ENCODE peak calls at places on chromosomes 3 and 15, in seven cellular contexts. H is iPS DF 6.9, Q is GM12878, R is right lobe of liver, S is brain microvascular endothelial cell, T is K562, Y is psoas muscle. O is an unnamed sample.

GRCh38 chr15:51874751-51875644 is 45.5 kb downstream of the TMOD3 start:
- DNase-seq in H (no peak), Q (no peak), R (no peak), S (peak), T (peak), Y (no peak), O (no peak)

GRCh38 chr15:66873856-66874255 is 171.8 kb downstream of the SMAD6 start:
- DNase-seq in H (no peak), Q (no peak), R (peak), S (no peak), T (no peak), Y (no peak), O (no peak)

GRCh38 chr3:174440350-174440716 is 418.8 kb upstream of the NAALADL2 start:
- DNase-seq in H (no peak), Q (no peak), R (no peak), S (no peak), T (no peak), Y (no peak), O (no peak)

GRCh38 chr15:49082960-49083359 is 36.7 kb upstream of the SECISBP2L start:
- DNase-seq in H (no peak), Q (no peak), R (no peak), S (peak), T (no peak), Y (no peak), O (no peak)

GRCh38 chr3:131543714-131544113 is 40.9 kb upstream of the MRPL3 start:
- DNase-seq in H (no peak), Q (no peak), R (peak), S (peak), T (no peak), Y (peak), O (peak)

GRCh38 chr15:93250212-93250611 is 161.2 kb upstream of the RGMA start:
- DNase-seq in H (no peak), Q (no peak), R (peak), S (no peak), T (no peak), Y (no peak), O (no peak)

GRCh38 chr3:9043063-9043462 is 79.8 kb upstream of the RAD18 start:
- DNase-seq in H (no peak), Q (no peak), R (no peak), S (no peak), T (no peak), Y (no peak), O (no peak)

GRCh38 chr15:68700395-68701123 is 120.1 kb downstream of the ANP32A start:
- DNase-seq in H (no peak), Q (no peak), R (no peak), S (peak), T (no peak), Y (peak), O (peak)

GRCh38 chr15:28246605-28247004 is 75.4 kb downstream of the HERC2 start:
- DNase-seq in H (no peak), Q (no peak), R (no peak), S (no peak), T (no peak), Y (no peak), O (no peak)

GRCh38 chr3:197525706-197526105 is 30.1 kb downstream of the BDH1 start:
- DNase-seq in H (no peak), Q (no peak), R (no peak), S (peak), T (no peak), Y (no peak), O (no peak)

GRCh38 chr3:109268181-109268580 is 48.1 kb downstream of the DPPA2 start:
- DNase-seq in H (no peak), Q (no peak), R (no peak), S (peak), T (no peak), Y (no peak), O (no peak)

GRCh38 chr3:69738859-69739203 is 433 bp upstream of the MITF start:
- DNase-seq in H (no peak), Q (no peak), R (no peak), S (no peak), T (no peak), Y (no peak), O (peak)

GRCh38 chr15:60128710-60129109 is 124.6 kb downstream of the FOXB1 start:
- DNase-seq in H (no peak), Q (no peak), R (no peak), S (no peak), T (no peak), Y (no peak), O (no peak)
- H3K27ac ChIP-seq in H (no peak), Q (no peak), R (no peak), S (no peak), T (no peak), Y (no peak), O (no peak)

GRCh38 chr15:64068133-64068532 is 21.8 kb upstream of the DAPK2 start:
- DNase-seq in H (no peak), Q (no peak), R (no peak), S (no peak), T (no peak), Y (no peak), O (no peak)

GRCh38 chr15:64072812-64073211 is 20.8 kb downstream of the CIAO2A start:
- DNase-seq in H (no peak), Q (no peak), R (peak), S (no peak), T (no peak), Y (no peak), O (no peak)

GRCh38 chr15:64071931-64072765 is 21.5 kb downstream of the CIAO2A start:
- DNase-seq in H (no peak), Q (no peak), R (no peak), S (no peak), T (no peak), Y (no peak), O (no peak)

GRCh38 chr15:64070106-64070505 is 23.5 kb downstream of the CIAO2A start:
- DNase-seq in H (no peak), Q (no peak), R (no peak), S (no peak), T (no peak), Y (no peak), O (no peak)

GRCh38 chr15:64070965-64071851 is 22.4 kb downstream of the CIAO2A start:
- DNase-seq in H (no peak), Q (no peak), R (peak), S (peak), T (no peak), Y (peak), O (no peak)
- H3K27ac ChIP-seq in H (no peak), Q (no peak), R (peak), S (peak), T (peak), Y (peak), O (peak)

DNA sequence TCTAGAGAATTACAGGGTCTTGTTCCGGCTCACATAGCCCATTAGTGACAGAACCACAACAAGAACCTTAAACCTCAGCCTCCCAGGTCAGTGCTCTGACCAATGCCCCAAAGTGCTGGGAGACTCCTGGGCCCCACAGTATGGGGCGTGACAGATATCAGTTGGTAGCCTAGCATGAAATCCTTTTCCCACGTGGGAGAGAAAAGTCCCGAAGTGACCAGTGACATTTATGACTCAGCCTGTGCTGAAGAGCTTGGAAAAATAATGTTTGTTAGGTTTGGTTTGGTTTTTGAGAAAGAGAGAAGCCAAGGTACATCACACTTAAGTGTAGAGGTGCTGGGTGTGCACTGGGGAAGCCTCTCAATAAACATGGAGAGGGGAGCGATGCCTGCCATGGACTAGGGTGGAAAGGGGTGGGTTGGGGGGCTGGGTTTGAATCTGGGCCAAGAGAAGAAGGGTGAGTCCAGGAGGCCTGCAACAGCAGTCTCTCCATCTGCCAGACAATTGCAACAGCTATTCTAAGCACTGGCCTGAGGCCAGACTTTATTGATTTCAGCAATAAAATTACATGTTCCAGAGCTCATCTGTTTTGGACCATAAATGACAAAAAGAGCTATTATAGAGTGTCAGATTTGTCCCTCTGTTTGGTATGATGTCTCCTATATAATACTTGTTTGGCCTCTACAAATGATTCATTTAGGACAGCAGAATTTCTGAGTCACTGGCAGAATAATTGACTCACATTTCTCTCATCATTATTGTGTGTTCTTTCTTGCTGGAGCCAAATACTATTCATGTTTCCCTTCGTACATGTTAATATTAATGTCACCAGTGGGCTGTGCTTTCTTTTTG is 43.4 kb downstream of the C2CD4A start:
- DNase-seq in H (no peak), Q (no peak), R (peak), S (peak), T (no peak), Y (peak), O (no peak)
- H3K27ac ChIP-seq in H (no peak), Q (no peak), R (peak), S (no peak), T (no peak), Y (peak), O (peak)

DNA sequence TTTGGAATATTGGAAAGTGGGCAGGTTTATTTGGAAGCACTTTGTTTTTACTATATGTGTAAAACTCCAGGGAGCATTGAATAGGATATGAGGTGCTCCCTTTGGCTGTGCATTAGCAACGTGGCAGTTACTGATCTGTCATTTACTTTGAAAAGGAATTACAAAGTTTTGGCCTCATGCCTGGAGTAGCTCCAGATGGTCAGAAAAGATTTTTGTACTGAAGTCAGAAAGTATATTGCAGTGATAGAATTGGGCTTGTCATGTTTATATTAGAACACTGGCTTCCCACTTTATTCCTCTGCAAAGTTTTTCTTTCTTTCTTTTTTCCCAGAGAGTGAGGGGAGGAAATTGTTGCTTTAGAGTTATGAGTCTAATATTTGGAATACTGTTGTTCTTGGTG is 26.2 kb downstream of the FNDC3B start:
- DNase-seq in H (no peak), Q (no peak), R (no peak), S (peak), T (no peak), Y (no peak), O (no peak)
- H3K27ac ChIP-seq in H (no peak), Q (no peak), R (peak), S (peak), T (peak), Y (no peak), O (peak)

DNA sequence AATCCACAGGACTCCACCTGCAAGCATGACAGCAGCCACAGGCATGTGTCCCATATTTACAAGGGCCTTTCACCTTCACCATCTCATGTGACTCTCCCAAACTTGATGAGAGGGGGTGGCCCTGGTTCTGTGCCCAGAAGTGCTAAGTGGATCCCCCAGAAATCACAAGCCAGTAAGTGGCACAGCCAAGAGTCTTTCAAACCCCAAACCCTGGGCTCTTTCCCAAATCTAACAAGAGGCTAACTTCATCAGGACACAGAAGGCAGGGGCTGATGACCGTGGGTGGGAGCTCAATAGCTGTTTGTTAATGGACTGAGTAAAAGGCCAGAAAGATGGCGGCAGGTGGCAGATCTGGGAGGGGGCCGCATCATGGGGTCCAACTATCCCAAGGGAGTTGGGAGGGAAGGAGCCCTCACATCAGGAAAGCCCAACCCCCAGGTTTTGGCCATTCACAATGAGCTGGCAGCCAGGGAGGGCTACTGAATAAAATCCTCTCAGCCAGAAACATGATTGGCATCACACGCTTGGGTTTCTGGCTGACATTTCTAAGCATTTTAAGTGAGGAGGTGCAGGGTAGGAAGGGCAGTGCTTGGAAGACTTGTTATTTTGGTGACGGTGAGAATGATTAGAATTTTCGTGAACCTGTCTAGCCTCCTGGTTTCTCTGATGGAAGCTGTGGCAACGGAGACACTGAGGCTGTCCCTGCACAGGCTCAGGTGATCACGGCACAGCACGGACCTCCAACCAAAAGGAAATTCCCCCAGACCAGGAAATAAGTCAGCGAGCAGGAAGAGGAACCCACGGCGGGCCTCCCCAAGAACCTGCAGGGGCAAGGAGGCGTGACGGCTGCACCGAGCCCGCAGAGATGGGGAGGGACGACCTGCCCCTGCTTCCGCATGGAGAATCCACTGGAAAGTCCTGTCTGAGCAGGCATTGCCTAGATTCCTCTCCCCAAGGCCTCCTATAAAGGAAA is 109.3 kb downstream of the OXNAD1 start:
- DNase-seq in H (no peak), Q (no peak), R (no peak), S (no peak), T (no peak), Y (no peak), O (peak)
- H3K27ac ChIP-seq in H (no peak), Q (peak), R (no peak), S (no peak), T (no peak), Y (peak), O (peak)

DNA sequence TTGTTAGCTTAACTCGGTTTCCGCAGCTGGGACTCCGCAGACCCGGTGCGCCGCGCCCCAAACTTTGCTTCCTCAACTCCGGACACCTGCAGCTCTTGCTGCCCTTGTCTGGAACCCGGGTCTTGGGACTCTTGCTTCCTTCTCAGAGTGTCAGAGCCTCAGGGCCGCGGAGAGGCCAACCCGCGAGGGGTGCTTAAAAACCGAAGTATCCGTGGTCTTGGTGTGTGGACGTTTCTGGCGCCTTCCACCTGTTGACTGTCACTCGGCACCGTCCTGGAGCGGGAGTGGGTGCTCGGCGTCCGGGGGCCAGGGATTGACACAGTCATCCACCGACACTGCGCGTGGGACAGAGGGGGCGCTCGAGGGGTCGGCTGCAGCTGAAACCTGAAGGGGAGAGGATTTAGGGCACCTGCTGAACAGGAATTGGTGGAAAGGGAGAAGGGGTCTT is 386 bp downstream of the SQOR start:
- DNase-seq in H (no peak), Q (no peak), R (peak), S (no peak), T (no peak), Y (peak), O (peak)
- H3K27ac ChIP-seq in H (no peak), Q (peak), R (peak), S (no peak), T (no peak), Y (peak), O (peak)

DNA sequence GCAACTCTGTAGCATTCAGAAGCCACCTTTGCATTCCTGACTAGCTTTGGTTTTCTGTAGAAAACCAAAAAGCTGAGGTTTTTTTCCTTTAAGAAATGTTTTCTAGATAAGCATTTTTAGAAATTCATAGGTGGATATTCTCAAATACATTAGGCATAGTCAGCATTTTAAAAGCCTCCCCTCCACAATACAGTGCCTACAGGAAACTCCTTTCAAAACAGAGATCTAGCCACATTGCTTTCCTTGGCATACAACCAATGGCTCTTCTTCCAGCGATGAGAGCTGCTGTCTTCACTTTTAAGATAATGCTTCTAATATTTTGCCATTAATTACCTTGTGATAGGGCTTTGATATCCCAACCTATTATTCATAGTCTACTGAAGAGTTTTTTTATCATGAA is 14.3 kb downstream of the PSMD6 start:
- DNase-seq in H (no peak), Q (no peak), R (no peak), S (peak), T (no peak), Y (no peak), O (no peak)
- H3K27ac ChIP-seq in H (no peak), Q (no peak), R (no peak), S (no peak), T (no peak), Y (no peak), O (no peak)

GRCh38 chr3:51591231-51591630 is 52.7 kb downstream of the RAD54L2 start:
- DNase-seq in H (no peak), Q (no peak), R (no peak), S (peak), T (no peak), Y (no peak), O (no peak)
- H3K27ac ChIP-seq in H (no peak), Q (no peak), R (no peak), S (no peak), T (no peak), Y (no peak), O (no peak)

DNA sequence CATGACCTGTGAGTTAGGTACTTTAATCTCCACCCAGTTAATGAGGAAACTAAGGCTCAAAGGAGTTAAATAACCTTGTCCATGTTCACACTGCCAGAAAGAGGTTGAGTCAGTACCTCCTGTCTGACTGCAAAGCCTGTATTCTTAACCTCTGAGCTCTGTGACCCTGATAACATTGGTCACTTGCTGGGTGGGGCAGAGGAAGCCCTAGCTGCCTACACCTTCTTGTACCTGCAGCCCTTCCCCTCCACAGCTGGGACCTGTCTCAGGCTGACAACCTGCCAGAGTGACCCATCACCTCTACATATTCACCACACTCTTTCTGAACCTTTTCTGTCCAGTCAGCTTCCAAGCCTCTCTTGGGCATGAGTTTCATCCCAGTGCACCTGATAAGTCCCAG is 106.1 kb upstream of the HES1 start:
- DNase-seq in H (no peak), Q (no peak), R (no peak), S (no peak), T (no peak), Y (no peak), O (no peak)
- H3K27ac ChIP-seq in H (no peak), Q (no peak), R (no peak), S (no peak), T (no peak), Y (no peak), O (no peak)

GRCh38 chr3:43183456-43183855 is 77.6 kb upstream of the POMGNT2 start:
- DNase-seq in H (no peak), Q (no peak), R (no peak), S (no peak), T (no peak), Y (no peak), O (no peak)

GRCh38 chr3:43178891-43179366 is 73.0 kb upstream of the POMGNT2 start:
- DNase-seq in H (no peak), Q (no peak), R (peak), S (peak), T (no peak), Y (no peak), O (no peak)

GRCh38 chr3:43180027-43180426 is 74.1 kb upstream of the POMGNT2 start:
- DNase-seq in H (no peak), Q (peak), R (no peak), S (peak), T (no peak), Y (no peak), O (no peak)

GRCh38 chr3:43185256-43185655 is 79.4 kb upstream of the POMGNT2 start:
- DNase-seq in H (no peak), Q (no peak), R (no peak), S (no peak), T (no peak), Y (no peak), O (no peak)

DNA sequence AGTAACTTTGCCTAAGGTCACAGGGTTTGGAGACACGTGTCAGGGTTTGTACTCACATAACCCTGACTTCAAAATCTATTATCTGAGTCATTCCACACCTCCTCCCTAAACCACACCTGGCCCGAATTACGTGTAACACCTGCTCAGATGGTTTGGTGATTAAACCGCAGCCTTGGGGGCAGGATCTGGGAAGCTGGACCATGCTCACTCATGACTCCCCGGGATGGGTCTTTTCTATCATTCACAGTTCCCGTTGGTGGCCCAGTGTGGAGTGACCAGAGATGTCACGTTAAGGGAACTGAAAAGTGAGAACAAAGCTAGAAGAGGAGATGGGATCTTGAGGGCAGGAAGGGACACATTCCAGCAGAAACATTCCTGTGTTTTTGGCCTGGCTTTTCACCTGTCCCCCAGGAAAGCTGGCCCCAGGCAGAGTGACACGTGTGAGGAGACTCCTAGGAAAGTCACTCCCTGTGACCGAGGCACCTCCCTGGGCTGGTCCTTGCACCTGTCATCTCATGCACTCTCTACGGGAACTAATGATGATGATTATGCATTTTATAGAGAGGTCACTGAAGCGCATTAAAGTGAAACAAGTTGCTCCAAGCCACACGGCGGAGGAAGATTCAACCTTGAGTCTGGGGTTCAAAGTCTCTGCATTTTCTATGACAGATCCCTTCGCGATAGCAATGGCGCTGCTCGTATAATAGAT is 75.5 kb upstream of the POMGNT2 start:
- DNase-seq in H (no peak), Q (peak), R (no peak), S (no peak), T (no peak), Y (no peak), O (no peak)
- H3K27ac ChIP-seq in H (no peak), Q (no peak), R (peak), S (no peak), T (no peak), Y (no peak), O (peak)